ENCODE peak calls at places on chromosomes 13 and 19, in ten cellular contexts. Z is IMR-90; G is AG09319; E is NCI-H2171 treated with DMSO at 0.1 percent for 48 hours; L is kidney glomerular epithelial cell; S is HL-60; V is skeletal muscle cell; J is AG04450; T is activated T-cell treated with anti-CD3 and anti-CD28 coated beads for 1 hour; W is activated naive CD8-positive, alpha-beta T cell treated with anti-CD3 and anti-CD28 coated beads for 36 hours. I is an unnamed sample.

GRCh38 chr13:97366172-97366688 is 67.7 kb upstream of the RAP2A start:
- DNase-seq in Z (no peak), G (no peak), E (no peak), L (no peak), S (no peak), V (no peak), J (no peak), T (no peak), W (no peak), I (no peak)

GRCh38 chr19:33394006-33394722 is 20.7 kb downstream of the CEBPG start:
- DNase-seq in Z (peak; percentile 69), G (peak; percentile 43), E (no peak), L (no peak), S (peak; percentile 85), V (peak; percentile 37), J (no peak), T (no peak), W (no peak), I (no peak)

GRCh38 chr13:76696370-76696769 is 189.8 kb downstream of the KCTD12 start:
- DNase-seq in Z (peak; percentile 51), G (no peak), E (peak; percentile 14), L (no peak), S (no peak), V (no peak), J (no peak), T (no peak), W (no peak), I (no peak)

GRCh38 chr13:38819053-38819452 is 132.2 kb downstream of the FREM2 start:
- DNase-seq in Z (no peak), G (no peak), E (no peak), L (no peak), S (no peak), V (peak; percentile 3), J (no peak), T (no peak), W (no peak), I (no peak)

GRCh38 chr19:39200818-39201145 is 3.3 kb downstream of the SYCN start:
- DNase-seq in Z (no peak), G (no peak), E (peak; percentile 78), L (no peak), S (no peak), V (no peak), J (no peak), T (no peak), W (no peak), I (no peak)

GRCh38 chr13:80131204-80131603 is 209.7 kb downstream of the SPRY2 start:
- DNase-seq in Z (peak; percentile 46), G (no peak), E (no peak), L (peak; percentile 44), S (no peak), V (no peak), J (no peak), T (no peak), W (no peak), I (no peak)

GRCh38 chr19:33064117-33064777 is 441 bp downstream of the RHPN2 start:
- DNase-seq in Z (no peak), G (no peak), E (peak; percentile 45), L (no peak), S (no peak), V (no peak), J (no peak), T (no peak), W (peak; percentile 38), I (no peak)

GRCh38 chr19:5926641-5927438 is 12.8 kb downstream of the CAPS start:
- DNase-seq in Z (no peak), G (peak; percentile 94), E (no peak), L (no peak), S (no peak), V (peak; percentile 51), J (no peak), T (no peak), W (no peak), I (no peak)

GRCh38 chr19:2542341-2543069 is 66.6 kb downstream of the GADD45B start:
- DNase-seq in Z (peak; percentile 71), G (no peak), E (peak; percentile 81), L (peak; percentile 27), S (peak; percentile 59), V (peak; percentile 72), J (no peak), T (no peak), W (no peak), I (no peak)

GRCh38 chr19:54299126-54299498 is 13.9 kb downstream of the LILRA5 start:
- DNase-seq in Z (no peak), G (no peak), E (no peak), L (no peak), S (peak; percentile 54), V (no peak), J (no peak), T (no peak), W (no peak), I (no peak)

GRCh38 chr13:112182251-112182650 is 115.3 kb downstream of the SOX1 start:
- DNase-seq in Z (no peak), G (no peak), E (no peak), L (no peak), S (no peak), V (no peak), J (no peak), T (no peak), W (no peak), I (no peak)

GRCh38 chr13:113837554-113838355 is 26.1 kb downstream of the GAS6 start:
- DNase-seq in Z (peak; percentile 98), G (peak; percentile 95), E (peak; percentile 83), L (peak; percentile 79), S (no peak), V (peak; percentile 97), J (peak; percentile 97), T (no peak), W (no peak), I (no peak)

GRCh38 chr19:8148410-8149231 is 771 bp downstream of the FBN3 start:
- DNase-seq in Z (no peak), G (no peak), E (peak; percentile 25), L (no peak), S (no peak), V (no peak), J (no peak), T (no peak), W (no peak), I (peak; percentile 88)

GRCh38 chr13:113297370-113297871 is 382 bp downstream of the LAMP1 start:
- DNase-seq in Z (no peak), G (no peak), E (no peak), L (no peak), S (peak; percentile 52), V (no peak), J (no peak), T (peak; percentile 20), W (peak; percentile 55), I (no peak)

GRCh38 chr19:39398297-39398864 is 7.2 kb downstream of the MED29 start:
- DNase-seq in Z (peak; percentile 84), G (peak; percentile 81), E (no peak), L (no peak), S (peak; percentile 88), V (peak; percentile 53), J (no peak), T (no peak), W (peak; percentile 63), I (no peak)

GRCh38 chr19:16185123-16185924 is at the start of gene FAM32A:
- DNase-seq in Z (peak; percentile 99), G (peak; percentile 98), E (peak; percentile 98), L (peak; percentile 99), S (peak; percentile 100), V (peak; percentile 95), J (peak; percentile 98), T (peak; percentile 96), W (peak; percentile 99), I (peak; percentile 94)

GRCh38 chr19:47699360-47699917 is 13.8 kb upstream of the EHD2 start:
- DNase-seq in Z (peak; percentile 34), G (no peak), E (peak; percentile 20), L (peak; percentile 22), S (peak; percentile 47), V (no peak), J (no peak), T (peak; percentile 25), W (peak; percentile 47), I (no peak)

GRCh38 chr19:35345671-35346111 is 2.0 kb upstream of the FFAR1 start:
- DNase-seq in Z (no peak), G (no peak), E (no peak), L (no peak), S (no peak), V (no peak), J (no peak), T (no peak), W (no peak), I (no peak)

GRCh38 chr19:7507884-7508283 is 8.0 kb upstream of the ZNF358 start:
- DNase-seq in Z (peak; percentile 80), G (peak; percentile 40), E (no peak), L (peak; percentile 52), S (peak; percentile 12), V (peak; percentile 41), J (peak; percentile 37), T (no peak), W (peak; percentile 25), I (peak; percentile 92)

GRCh38 chr19:6610934-6611370 is 20.0 kb upstream of the CD70 start:
- DNase-seq in Z (peak; percentile 49), G (peak; percentile 90), E (no peak), L (peak; percentile 99), S (no peak), V (peak; percentile 72), J (no peak), T (no peak), W (no peak), I (no peak)

GRCh38 chr13:113176822-113177221 is 18.4 kb downstream of the PROZ start:
- DNase-seq in Z (no peak), G (no peak), E (no peak), L (no peak), S (no peak), V (no peak), J (no peak), T (no peak), W (no peak), I (no peak)

GRCh38 chr19:16457195-16457953 is 14.4 kb downstream of the EPS15L1 start:
- DNase-seq in Z (peak; percentile 26), G (peak; percentile 32), E (peak; percentile 77), L (peak; percentile 81), S (no peak), V (peak; percentile 20), J (no peak), T (no peak), W (peak; percentile 9), I (no peak)

GRCh38 chr13:33262069-33262487 is 23.5 kb downstream of the STARD13 start:
- DNase-seq in Z (peak; percentile 70), G (no peak), E (no peak), L (peak; percentile 80), S (no peak), V (no peak), J (no peak), T (no peak), W (no peak), I (no peak)

GRCh38 chr13:44974056-44974798 is 15.0 kb downstream of the NUFIP1 start:
- DNase-seq in Z (peak; percentile 65), G (no peak), E (no peak), L (no peak), S (peak; percentile 87), V (peak; percentile 30), J (no peak), T (no peak), W (no peak), I (no peak)

GRCh38 chr19:47239610-47240296 is 8.8 kb upstream of the BBC3 start:
- DNase-seq in Z (peak; percentile 47), G (no peak), E (peak; percentile 62), L (peak; percentile 38), S (no peak), V (no peak), J (no peak), T (peak; percentile 46), W (peak; percentile 69), I (no peak)

GRCh38 chr19:53463263-53463662 is 4.3 kb upstream of the ZNF813 start:
- DNase-seq in Z (peak; percentile 6), G (no peak), E (no peak), L (no peak), S (no peak), V (peak; percentile 5), J (no peak), T (no peak), W (peak; percentile 5), I (peak; percentile 41)

GRCh38 chr13:110646442-110647364 is 31.4 kb downstream of the NAXD start:
- DNase-seq in Z (no peak), G (no peak), E (no peak), L (no peak), S (no peak), V (no peak), J (no peak), T (no peak), W (no peak), I (no peak)

GRCh38 chr19:7366701-7367420 is 18.1 kb downstream of the ARHGEF18 start:
- DNase-seq in Z (peak; percentile 33), G (no peak), E (peak; percentile 26), L (peak; percentile 22), S (no peak), V (no peak), J (no peak), T (no peak), W (peak; percentile 24), I (no peak)

I was measured in iPS DF 6.9.